ENCODE peak calls at places on chromosomes 16 and 17, in four cellular contexts. B is tibial artery, R is body of pancreas, Y is transverse colon. Z is an unnamed sample. For H3K4me1, the result is how much of the 10 kb centered on the place peaks cover.

GRCh38 chr16:760498-761343 is at the start of gene MSLN:
- DNase-seq in B (no peak), R (no peak), Y (no peak), Z (no peak)

GRCh38 chr16:19077879-19078278 is 10.5 kb downstream of the COQ7 start:
- DNase-seq in B (no peak), R (no peak), Y (no peak), Z (no peak)

GRCh38 chr16:67468731-67469130 is 12.2 kb downstream of the ATP6V0D1 start:
- DNase-seq in B (no peak), R (no peak), Y (no peak), Z (no peak)

GRCh38 chr17:36934759-36935630 is 2.3 kb upstream of the LHX1 start:
- DNase-seq in B (no peak), R (no peak), Y (no peak), Z (peak)

GRCh38 chr17:9860851-9861250 is 35.1 kb downstream of the GLP2R start:
- DNase-seq in B (no peak), R (no peak), Y (no peak), Z (no peak)

GRCh38 chr17:58960068-58960467 is 146.6 kb downstream of the TRIM37 start:
- DNase-seq in B (no peak), R (peak), Y (no peak), Z (peak)

GRCh38 chr16:20911361-20911760 is 10.8 kb downstream of the LYRM1 start:
- DNase-seq in B (no peak), R (no peak), Y (no peak), Z (no peak)

GRCh38 chr16:73771676-73772075 is 524.9 kb upstream of the PSMD7 start:
- DNase-seq in B (no peak), R (no peak), Y (no peak), Z (no peak)

GRCh38 chr17:43211123-43211479 is 574 bp upstream of the TMEM106A start:
- DNase-seq in B (no peak), R (no peak), Y (no peak), Z (no peak)

GRCh38 chr17:10614536-10615155 is 42.5 kb downstream of the MYH3 start:
- DNase-seq in B (no peak), R (no peak), Y (peak), Z (no peak)

GRCh38 chr17:83127431-83128160 is 48.2 kb downstream of the METRNL start:
- DNase-seq in B (peak), R (no peak), Y (no peak), Z (no peak)

GRCh38 chr17:38969281-38969680 is 2.1 kb upstream of the FBXO47 start:
- DNase-seq in B (no peak), R (no peak), Y (no peak), Z (no peak)

GRCh38 chr16:65909310-65910050 is 457.0 kb upstream of the CDH5 start:
- DNase-seq in B (no peak), R (no peak), Y (no peak), Z (no peak)

GRCh38 chr17:12133183-12133582 is 112.5 kb downstream of the MAP2K4 start:
- DNase-seq in B (no peak), R (no peak), Y (no peak), Z (no peak)

GRCh38 chr16:35562471-35562870 is 2103.1 kb downstream of the TP53TG3F start:
- DNase-seq in B (no peak), R (no peak), Y (no peak), Z (no peak)

GRCh38 chr17:82942166-82943130 is 102.6 kb upstream of the ZNF750 start:
- DNase-seq in B (peak), R (peak), Y (peak), Z (peak)

GRCh38 chr17:44916059-44916780 is 920 bp upstream of the GFAP start:
- DNase-seq in B (peak), R (no peak), Y (no peak), Z (no peak)

GRCh38 chr16:67506468-67506867 is 22.2 kb upstream of the RIPOR1 start:
- DNase-seq in B (no peak), R (no peak), Y (no peak), Z (no peak)

GRCh38 chr17:36590082-36590481 is 1.6 kb upstream of the DHRS11 start:
- DNase-seq in B (no peak), R (no peak), Y (no peak), Z (no peak)

GRCh38 chr16:15502041-15502725 is 67.8 kb downstream of the BMERB1 start:
- DNase-seq in B (no peak), R (no peak), Y (no peak), Z (no peak)

GRCh38 chr17:48244121-48244711 is 136.7 kb downstream of the SNX11 start:
- DNase-seq in B (no peak), R (no peak), Y (peak), Z (peak)

GRCh38 chr17:68296217-68297140 is 5.2 kb downstream of the ARSG start:
- DNase-seq in B (no peak), R (no peak), Y (peak), Z (peak)

GRCh38 chr17:19306160-19307111 is 56.1 kb downstream of the B9D1 start:
- DNase-seq in B (no peak), R (no peak), Y (peak), Z (no peak)

GRCh38 chr17:13568746-13569739 is 32.7 kb downstream of the HS3ST3A1 start:
- DNase-seq in B (no peak), R (no peak), Y (no peak), Z (no peak)

GRCh38 chr17:45852535-45853297 is 8.0 kb downstream of the SPPL2C start:
- DNase-seq in B (no peak), R (peak), Y (peak), Z (peak)

GRCh38 chr16:77387075-77387474 is 47.8 kb downstream of the ADAMTS18 start:
- DNase-seq in B (no peak), R (no peak), Y (no peak), Z (no peak)

GRCh38 chr16:89359296-89360147 is 130.8 kb downstream of the ANKRD11 start:
- DNase-seq in B (peak), R (no peak), Y (no peak), Z (no peak)

GRCh38 chr16:25126820-25127232 is 15.3 kb downstream of the LCMT1 start:
- DNase-seq in B (no peak), R (peak), Y (peak), Z (peak)

GRCh38 chr16:58456193-58456592 is 43.8 kb upstream of the NDRG4 start:
- DNase-seq in B (no peak), R (no peak), Y (no peak), Z (no peak)

GRCh38 chr17:82311971-82312370 is 5.4 kb downstream of the CD7 start:
- DNase-seq in B (no peak), R (no peak), Y (no peak), Z (no peak)

GRCh38 chr17:15943971-15944719 is 785 bp upstream of the ADORA2B start:
- DNase-seq in B (no peak), R (no peak), Y (no peak), Z (no peak)

GRCh38 chr17:80779336-80779735 is 212.3 kb upstream of the CHMP6 start:
- DNase-seq in B (no peak), R (no peak), Y (no peak), Z (no peak)

GRCh38 chr17:80781188-80781577 is 210.5 kb upstream of the CHMP6 start:
- DNase-seq in B (peak), R (no peak), Y (no peak), Z (no peak)

GRCh38 chr17:80778716-80779115 is 212.9 kb upstream of the CHMP6 start:
- DNase-seq in B (no peak), R (no peak), Y (no peak), Z (no peak)

GRCh38 chr17:80780381-80781187 is 211.1 kb upstream of the CHMP6 start:
- DNase-seq in B (peak), R (no peak), Y (no peak), Z (no peak)

GRCh38 chr17:80779961-80780380 is 211.7 kb upstream of the CHMP6 start:
- DNase-seq in B (peak), R (peak), Y (no peak), Z (no peak)
- H3K4me3 ChIP-seq in B (no peak), R (no peak), Y (no peak), Z (no peak)

DNA sequence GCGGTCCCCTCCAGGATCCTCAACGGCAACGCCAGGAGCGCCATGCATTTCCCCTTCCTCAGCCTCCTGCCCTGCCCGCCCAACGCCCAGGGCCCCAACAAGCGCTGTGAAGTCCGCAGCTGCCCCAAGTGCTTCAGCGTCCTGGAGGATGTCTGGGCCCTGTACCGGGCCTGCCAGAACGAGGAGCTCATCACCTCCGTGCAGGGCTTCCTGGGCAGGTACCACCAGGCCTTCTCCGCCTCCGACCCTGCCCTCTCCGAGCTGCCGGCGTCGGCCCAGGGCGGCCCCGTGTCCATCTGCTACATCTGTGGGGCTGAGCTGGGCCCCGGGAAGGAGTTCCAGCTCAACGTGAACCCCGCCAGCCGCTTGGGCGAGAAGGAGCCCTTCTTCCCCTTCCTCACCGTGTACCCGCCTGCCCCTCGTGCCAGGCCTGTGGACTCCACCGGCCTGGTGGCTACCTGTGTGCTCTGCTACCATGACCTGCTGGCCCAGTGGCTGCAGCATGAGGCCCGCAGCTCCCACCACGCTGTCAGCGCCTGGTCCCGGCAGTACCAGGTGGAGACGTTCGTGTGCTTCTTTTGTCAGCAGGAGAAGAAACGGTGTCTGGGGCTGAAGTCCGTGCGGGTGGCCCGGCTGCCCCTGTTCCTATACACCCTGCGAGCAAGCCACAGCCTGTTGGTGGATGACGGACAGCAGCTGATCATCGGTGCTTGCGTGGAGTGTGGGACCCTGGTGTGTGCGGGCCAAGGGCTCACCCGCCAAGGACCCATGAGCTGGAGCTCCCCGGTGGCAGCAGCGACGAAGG is 58.9 kb upstream of the CIBAR2 start:
- DNase-seq in B (no peak), R (no peak), Y (no peak), Z (peak)
- H3K4me1 ChIP-seq in B (under half), R (half or more), Y (under half), Z (under half)

DNA sequence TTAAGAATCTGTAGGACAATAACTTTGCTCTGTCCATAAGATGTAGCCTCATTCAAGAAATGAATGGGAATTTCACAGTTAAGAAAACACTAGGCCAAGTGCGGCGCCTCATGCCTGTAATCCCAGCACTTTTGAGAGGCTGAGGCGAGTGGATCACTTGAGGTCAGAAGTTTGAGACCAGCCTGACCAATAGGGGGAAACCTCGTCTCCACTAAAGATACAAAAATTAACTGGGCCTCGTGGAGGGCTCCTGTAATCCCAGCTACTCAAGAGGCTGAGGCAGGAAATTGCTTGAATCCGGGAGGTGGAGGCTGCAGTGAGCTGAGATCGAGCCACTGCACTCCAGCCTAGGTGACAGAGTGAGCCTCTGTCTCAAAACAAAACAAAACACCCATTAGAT is 19.9 kb upstream of the RSL1D1 start:
- DNase-seq in B (no peak), R (no peak), Y (no peak), Z (no peak)
- TF ChIP-seq CTCF in B (no peak), R (no peak), Y (no peak), Z (no peak)

GRCh38 chr17:49496866-49497146 is 1.7 kb downstream of the NGFR start:
- DNase-seq in B (no peak), R (no peak), Y (no peak), Z (no peak)
- H3K4me3 ChIP-seq in B (peak), R (no peak), Y (peak), Z (no peak)

DNA sequence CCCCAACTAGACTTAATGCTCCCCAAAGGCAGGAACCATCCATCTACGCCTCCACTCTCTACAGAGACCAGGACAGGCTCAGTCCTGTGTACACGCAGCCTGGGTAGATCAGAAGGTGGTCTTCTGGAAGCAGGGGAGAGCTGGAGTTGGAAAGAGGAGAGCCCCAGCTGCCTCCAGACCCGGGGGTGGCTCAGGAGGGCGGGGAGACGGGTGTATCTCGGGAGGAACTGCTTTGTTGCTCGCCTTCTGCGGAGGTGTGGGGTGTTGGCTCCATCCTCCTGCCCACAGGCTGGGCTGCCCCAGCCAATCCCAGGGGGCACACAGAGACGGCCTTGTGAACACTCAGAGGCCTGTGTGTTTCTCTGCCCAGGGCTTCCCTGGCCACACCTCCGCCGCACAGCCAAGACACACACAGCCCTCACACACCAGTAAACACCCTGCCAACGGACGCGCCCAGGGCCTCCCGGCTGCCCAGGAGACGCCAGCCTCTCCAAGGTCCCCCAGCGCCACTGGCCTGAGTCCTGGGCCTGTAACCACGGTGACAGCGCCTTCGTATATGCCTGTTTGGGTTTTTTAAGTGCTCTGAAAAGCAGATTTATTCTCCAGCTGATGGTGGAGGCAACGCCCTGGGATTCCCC is 143.4 kb upstream of the CDC42EP4 start:
- DNase-seq in B (no peak), R (peak), Y (peak), Z (no peak)
- H3K4me1 ChIP-seq in B (under half), R (under half), Y (under half), Z (under half)

DNA sequence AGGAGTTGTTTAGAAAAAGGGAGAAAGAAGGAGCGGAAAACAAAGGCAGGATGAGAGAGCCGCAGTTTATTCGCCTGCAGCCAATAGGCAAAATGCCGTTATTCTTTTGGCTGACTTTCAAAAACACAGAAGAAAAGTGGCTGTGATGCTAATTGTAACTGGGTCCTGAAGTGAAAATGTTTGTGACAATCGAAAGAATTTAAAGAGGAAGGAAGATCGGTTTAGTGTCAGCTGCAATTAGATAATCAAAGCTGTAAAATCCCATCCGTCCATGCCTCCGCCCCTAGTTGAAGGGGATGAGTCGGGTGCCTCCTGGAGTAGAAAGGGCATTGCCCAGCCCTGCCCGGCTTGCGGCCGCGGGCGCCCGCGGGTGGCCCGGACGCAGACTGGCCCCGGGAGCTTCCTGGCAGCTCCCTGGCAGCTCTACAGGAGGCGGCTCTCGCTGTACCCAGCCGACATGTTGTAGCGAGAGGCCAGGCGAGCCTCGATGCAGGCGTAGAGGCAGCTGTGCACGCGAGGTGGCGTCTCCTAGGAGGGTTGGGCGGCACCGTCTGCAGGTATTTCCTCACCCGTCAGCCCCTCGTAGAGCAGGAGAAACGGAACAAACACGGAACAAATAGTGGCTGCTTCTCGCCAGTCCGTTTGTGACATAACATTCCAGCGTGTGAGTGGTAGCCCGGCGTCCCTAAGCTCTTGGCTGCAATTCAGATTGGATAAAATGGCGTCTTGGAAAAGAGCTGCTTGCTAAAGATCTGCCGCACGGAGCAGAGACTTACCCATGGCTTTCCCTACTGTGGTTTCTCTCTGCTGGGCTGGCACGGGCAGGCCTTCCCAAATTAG is 82.3 kb downstream of the TNRC6C start:
- DNase-seq in B (peak), R (peak), Y (peak), Z (peak)
- TF ChIP-seq CTCF in B (no peak), R (no peak), Y (peak), Z (no peak)